ENCODE peak calls at places on chromosome 17, in six cellular contexts. N, U, G, Y, O and X are unnamed samples.

GRCh38 chr17:70208825-70209555 is 39.7 kb downstream of the KCNJ2 start:
- DNase-seq in N (no peak), U (no peak), G (no peak), Y (no peak), O (no peak), X (no peak)

GRCh38 chr17:68462381-68463210 is 5.3 kb upstream of the WIPI1 start:
- DNase-seq in N (peak), U (peak), G (peak), Y (peak), O (peak), X (peak)

GRCh38 chr17:8226536-8227237 is 16.3 kb upstream of the AURKB start:
- DNase-seq in N (peak), U (peak), G (peak), Y (no peak), O (no peak), X (peak)

GRCh38 chr17:49629447-49629846 is 48.5 kb downstream of the SPOP start:
- DNase-seq in N (no peak), U (peak), G (no peak), Y (no peak), O (no peak), X (no peak)

GRCh38 chr17:35486920-35487727 is 38.6 kb upstream of the SLFN13 start:
- DNase-seq in N (no peak), U (peak), G (peak), Y (no peak), O (peak), X (peak)

GRCh38 chr17:2222901-2223616 is 80.5 kb downstream of the SMG6 start:
- DNase-seq in N (no peak), U (peak), G (no peak), Y (no peak), O (no peak), X (no peak)

GRCh38 chr17:17527534-17527933 is 31.3 kb upstream of the RASD1 start:
- DNase-seq in N (no peak), U (no peak), G (no peak), Y (no peak), O (no peak), X (no peak)

GRCh38 chr17:64384253-64385186 is 6.1 kb downstream of the PECAM1 start:
- DNase-seq in N (no peak), U (peak), G (no peak), Y (no peak), O (no peak), X (no peak)

GRCh38 chr17:76920364-76921139 is 52.3 kb downstream of the MGAT5B start:
- DNase-seq in N (no peak), U (no peak), G (no peak), Y (no peak), O (no peak), X (no peak)

GRCh38 chr17:18905226-18905625 is 46.7 kb upstream of the SLC5A10 start:
- DNase-seq in N (no peak), U (no peak), G (no peak), Y (no peak), O (no peak), X (no peak)

GRCh38 chr17:76998839-76999238 is 130.6 kb downstream of the MGAT5B start:
- DNase-seq in N (no peak), U (no peak), G (no peak), Y (no peak), O (no peak), X (no peak)

GRCh38 chr17:69558796-69559195 is 144.3 kb downstream of the MAP2K6 start:
- DNase-seq in N (no peak), U (no peak), G (no peak), Y (no peak), O (no peak), X (no peak)

GRCh38 chr17:82065638-82066303 is at the start of gene DUS1L:
- DNase-seq in N (peak), U (peak), G (peak), Y (peak), O (peak), X (peak)

GRCh38 chr17:42928714-42929496 is 28.3 kb downstream of the G6PC1 start:
- DNase-seq in N (peak), U (peak), G (peak), Y (peak), O (peak), X (no peak)

GRCh38 chr17:3017936-3018335 is 45.5 kb downstream of the OR1D5 start:
- DNase-seq in N (no peak), U (no peak), G (no peak), Y (no peak), O (no peak), X (no peak)

GRCh38 chr17:14813649-14814048 is 451.5 kb downstream of the PMP22 start:
- DNase-seq in N (peak), U (peak), G (no peak), Y (no peak), O (no peak), X (no peak)

GRCh38 chr17:51287412-51287811 is 27.1 kb downstream of the UTP18 start:
- DNase-seq in N (no peak), U (no peak), G (no peak), Y (no peak), O (no peak), X (no peak)